ENCODE peak calls at places on chromosomes 7 and 10, in four cellular contexts. A is posterior cingulate gyrus, D is M059J, B is HS-5. M is an unnamed sample.

GRCh38 chr7:130598056-130598455 is 70.5 kb downstream of the COPG2 start:
- DNase-seq in A (no peak), D (no peak), B (no peak), M (no peak)

GRCh38 chr7:64878684-64879083 is 24.4 kb upstream of the ZNF273 start:
- DNase-seq in A (no peak), D (peak), B (no peak), M (peak)

GRCh38 chr7:756231-756927 is 29.3 kb upstream of the PRKAR1B start:
- DNase-seq in A (peak), D (no peak), B (no peak), M (no peak)

GRCh38 chr10:21929070-21929469 is 74.5 kb downstream of the DNAJC1 start:
- DNase-seq in A (no peak), D (peak), B (no peak), M (no peak)

GRCh38 chr7:112190120-112190519 is 16.1 kb downstream of the DOCK4 start:
- DNase-seq in A (no peak), D (no peak), B (no peak), M (no peak)

GRCh38 chr10:132961-133898 is 2.0 kb upstream of the ZMYND11 start:
- DNase-seq in A (no peak), D (peak), B (peak), M (no peak)

GRCh38 chr7:32536585-32536984 is 41.3 kb downstream of the AVL9 start:
- DNase-seq in A (no peak), D (peak), B (peak), M (peak)

GRCh38 chr10:62248465-62248864 is 20.2 kb downstream of the RTKN2 start:
- DNase-seq in A (no peak), D (peak), B (no peak), M (no peak)

GRCh38 chr7:106045592-106045991 is 66.5 kb downstream of the SYPL1 start:
- DNase-seq in A (no peak), D (no peak), B (no peak), M (no peak)